ENCODE peak calls at places on chromosomes 5 and 9, in six cellular contexts. F is bronchial epithelial cell; U is CD4-positive, alpha-beta T cell; A is A549; P is NB4; G is psoas muscle. D is an unnamed sample.

GRCh38 chr9:33234511-33235467 is 5.2 kb upstream of the SPINK4 start:
- DNase-seq in F (peak), A (peak), P (no peak), G (no peak), U (no peak), D (no peak)

GRCh38 chr5:172686111-172686510 is 45.0 kb downstream of the NEURL1B start:
- DNase-seq in G (no peak), F (no peak), U (no peak), A (no peak), P (no peak), D (no peak)

GRCh38 chr5:141881886-141882285 is 3.7 kb upstream of the PCDH1 start:
- DNase-seq in A (no peak), P (no peak), G (no peak), U (no peak), F (no peak), D (no peak)

GRCh38 chr9:129270903-129271431 is 92.9 kb upstream of the IER5L start:
- DNase-seq in U (no peak), F (no peak), G (no peak), A (no peak), P (peak), D (no peak)

GRCh38 chr5:150404121-150404990 is 8.4 kb downstream of the CD74 start:
- DNase-seq in P (no peak), G (no peak), A (no peak), U (no peak), F (no peak), D (no peak)

GRCh38 chr5:155943516-155944407 is 383.2 kb upstream of the SGCD start:
- DNase-seq in A (peak), F (peak), G (peak), U (peak), P (peak), D (peak)

GRCh38 chr9:401223-401622 is 186.6 kb downstream of the DOCK8 start:
- DNase-seq in U (no peak), F (no peak), A (no peak), G (no peak), P (peak), D (no peak)

GRCh38 chr9:133943036-133943780 is 48.9 kb downstream of the VAV2 start:
- DNase-seq in A (no peak), U (no peak), F (no peak), P (no peak), G (peak), D (no peak)

GRCh38 chr5:5421149-5421960 is 1.1 kb upstream of the ICE1 start:
- DNase-seq in G (no peak), U (peak), A (no peak), P (peak), F (peak), D (peak)

GRCh38 chr5:176497852-176498251 is 39.4 kb downstream of the RNF44 start:
- DNase-seq in A (no peak), G (no peak), U (no peak), P (no peak), F (peak), D (no peak)
- TF ChIP-seq CTCF in A (no peak), G (no peak), U (no peak), P (no peak), F (no peak), D (no peak)

GRCh38 chr5:117590944-117591343 is 1016.3 kb upstream of the SEMA6A start:
- DNase-seq in F (peak), G (no peak), A (no peak), P (peak), U (no peak), D (no peak)
- TF ChIP-seq CTCF in F (peak), G (peak), A (no peak), P (peak), U (no peak), D (peak)

GRCh38 chr9:100324594-100325200 is 28.0 kb downstream of the TEX10 start:
- DNase-seq in U (no peak), A (peak), P (peak), G (no peak), F (peak), D (no peak)
- TF ChIP-seq CTCF in U (peak), A (peak), P (peak), G (peak), F (peak), D (peak)

GRCh38 chr5:148833122-148833521 is 6.7 kb downstream of the ADRB2 start:
- DNase-seq in P (peak), F (no peak), A (no peak), G (no peak), U (no peak), D (no peak)
- TF ChIP-seq CTCF in P (no peak), F (no peak), A (no peak), G (no peak), U (no peak), D (no peak)

GRCh38 chr5:170551076-170551475 is 47.3 kb downstream of the KCNIP1 start:
- DNase-seq in G (no peak), P (no peak), A (no peak), U (no peak), F (no peak), D (no peak)

GRCh38 chr5:170554566-170555267 is 50.9 kb downstream of the KCNIP1 start:
- DNase-seq in P (no peak), F (no peak), U (no peak), G (peak), A (no peak), D (no peak)

GRCh38 chr5:170553218-170553617 is 49.4 kb downstream of the KCNIP1 start:
- DNase-seq in P (no peak), F (no peak), U (no peak), A (no peak), G (no peak), D (no peak)

GRCh38 chr5:170551622-170552021 is 47.8 kb downstream of the KCNIP1 start:
- DNase-seq in F (no peak), U (no peak), A (no peak), G (no peak), P (no peak), D (no peak)

DNA sequence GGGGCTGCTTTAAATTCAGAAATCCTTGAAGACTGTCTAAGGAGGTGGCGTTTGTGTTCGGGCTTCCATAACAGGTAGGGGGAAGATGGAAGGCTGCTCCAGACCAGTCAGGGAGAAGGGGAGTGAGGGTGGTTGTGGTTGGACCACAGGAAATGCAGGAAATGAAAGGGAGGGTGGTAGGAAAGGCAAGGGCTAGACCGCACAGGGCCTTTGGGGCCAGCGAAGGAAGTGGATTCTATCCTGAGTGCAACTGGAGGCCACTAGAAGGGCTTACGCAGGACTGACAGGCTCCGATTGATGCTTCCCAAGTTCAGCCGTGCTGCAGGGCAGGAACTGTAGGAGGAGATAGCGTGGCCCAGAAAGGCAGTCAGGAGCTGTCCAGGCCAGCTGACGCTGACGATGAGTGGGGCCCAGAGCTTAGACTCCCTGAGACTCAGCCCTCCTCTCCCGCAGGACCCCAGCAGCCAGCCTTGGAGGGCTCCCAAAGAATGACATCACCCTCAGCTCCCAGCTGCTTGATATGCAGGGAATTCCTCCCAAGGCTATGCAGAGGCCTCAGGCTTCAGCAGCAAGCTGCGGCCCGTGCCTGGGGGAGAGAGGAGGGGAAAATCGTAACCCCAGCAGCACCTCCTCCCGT is 48.8 kb downstream of the KCNIP1 start:
- DNase-seq in U (no peak), A (no peak), G (peak), P (peak), F (no peak), D (peak)
- TF ChIP-seq CTCF in U (no peak), A (no peak), G (no peak), P (no peak), F (no peak), D (no peak)

DNA sequence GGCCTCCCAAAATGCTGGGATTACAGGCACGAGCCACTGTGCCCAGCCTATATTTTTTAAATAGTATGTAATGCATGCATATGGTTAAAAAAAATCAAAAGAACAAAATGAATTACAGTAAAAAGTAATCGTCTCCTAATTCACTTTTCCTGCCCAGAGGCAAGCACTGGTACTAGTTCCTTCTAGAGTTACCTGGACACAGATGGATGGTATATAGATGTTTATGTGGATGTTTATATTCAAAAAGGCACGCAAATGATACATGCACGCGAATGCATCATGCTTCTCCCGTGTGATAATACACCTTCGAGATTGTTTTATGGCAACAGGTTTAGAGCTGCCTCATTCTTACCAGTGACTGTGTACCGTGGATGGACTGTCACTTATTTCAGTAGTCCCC is 21.4 kb downstream of the ABL1 start:
- DNase-seq in G (no peak), P (no peak), U (no peak), F (no peak), A (no peak), D (no peak)
- TF ChIP-seq CTCF in G (no peak), P (no peak), U (no peak), F (no peak), A (no peak), D (no peak)

GRCh38 chr5:32709789-32710334 is 1.3 kb upstream of the NPR3 start:
- DNase-seq in U (no peak), F (peak), A (peak), P (peak), G (peak), D (peak)

GRCh38 chr5:32703957-32704356 is 7.2 kb upstream of the NPR3 start:
- DNase-seq in U (no peak), P (no peak), F (no peak), A (no peak), G (no peak), D (no peak)

GRCh38 chr5:32710335-32710858 is 724 bp upstream of the NPR3 start:
- DNase-seq in A (peak), P (no peak), F (no peak), U (no peak), G (peak), D (peak)

GRCh38 chr5:32708949-32709348 is 2.2 kb upstream of the NPR3 start:
- DNase-seq in U (no peak), G (no peak), A (no peak), P (no peak), F (no peak), D (no peak)

DNA sequence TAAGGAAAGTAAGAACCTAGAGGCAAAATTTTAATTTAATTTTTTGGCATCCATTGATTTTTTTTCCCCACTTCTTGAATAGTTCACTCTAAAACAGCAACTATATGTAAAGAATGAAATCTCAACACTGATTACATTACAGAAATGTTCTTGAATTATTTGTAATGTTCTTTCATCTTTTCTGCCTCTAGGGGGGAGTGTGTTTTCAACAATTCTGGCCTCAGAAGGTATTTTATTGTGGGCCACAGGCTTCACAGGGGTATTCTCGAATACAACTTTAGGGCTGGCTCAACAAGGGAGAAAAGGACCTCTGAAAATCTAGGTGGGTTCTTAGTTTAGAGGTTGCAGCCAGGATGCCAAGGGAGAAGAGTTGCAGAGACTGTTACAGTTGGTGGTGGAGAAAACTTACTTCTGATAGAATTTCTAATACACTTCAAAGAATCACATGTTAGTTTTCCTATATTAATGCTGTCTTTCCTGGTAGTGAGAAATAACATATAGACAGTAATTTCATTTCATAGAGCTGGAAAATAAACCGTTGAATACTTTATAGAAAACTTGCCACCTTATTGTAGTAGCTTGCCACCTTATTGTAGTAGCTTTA is 3.6 kb upstream of the NPR3 start:
- DNase-seq in A (peak), P (peak), F (peak), U (no peak), G (no peak), D (no peak)
- TF ChIP-seq CTCF in A (peak), P (peak), F (peak), U (no peak), G (peak), D (peak)